ENCODE peak calls at places on chromosome 11, in eight cellular contexts. Y, Q, U, W, L, K, Z and F are unnamed samples.

GRCh38 chr11:77200351-77200750 is 72.3 kb downstream of the MYO7A start:
- DNase-seq in Y (no peak), Q (no peak), U (no peak), W (peak; percentile 3), L (no peak), K (no peak), Z (no peak), F (no peak)

GRCh38 chr11:84719935-84720577 is 907.1 kb downstream of the DLG2 start:
- DNase-seq in Y (no peak), Q (no peak), U (no peak), W (no peak), L (no peak), K (no peak), Z (no peak), F (peak; percentile 71)

GRCh38 chr11:91248199-91248807 is 976.3 kb upstream of the FAT3 start:
- DNase-seq in Y (peak; percentile 62), Q (no peak), U (peak; percentile 29), W (no peak), L (no peak), K (no peak), Z (peak; percentile 6), F (no peak)

GRCh38 chr11:18590573-18590972 is 2.0 kb upstream of the UEVLD start:
- DNase-seq in Y (no peak), Q (no peak), U (no peak), W (no peak), L (no peak), K (no peak), Z (no peak), F (no peak)

GRCh38 chr11:2387266-2387982 is 10.3 kb downstream of the CD81 start:
- DNase-seq in Y (peak; percentile 58), Q (peak; percentile 27), U (no peak), W (no peak), L (no peak), K (no peak), Z (no peak), F (peak; percentile 62)

GRCh38 chr11:105767945-105768344 is 158.1 kb downstream of the GRIA4 start:
- DNase-seq in Y (no peak), Q (no peak), U (no peak), W (no peak), L (no peak), K (no peak), Z (no peak), F (no peak)

GRCh38 chr11:86978756-86979608 is 23.8 kb upstream of the FZD4 start:
- DNase-seq in Y (peak; percentile 61), Q (no peak), U (peak; percentile 36), W (no peak), L (no peak), K (peak; percentile 35), Z (no peak), F (no peak)

GRCh38 chr11:16511109-16511806 is 154.9 kb upstream of the SOX6 start:
- DNase-seq in Y (peak; percentile 77), Q (no peak), U (peak; percentile 88), W (no peak), L (no peak), K (peak; percentile 7), Z (peak; percentile 14), F (no peak)

GRCh38 chr11:12668166-12668565 is 6.1 kb upstream of the TEAD1 start:
- DNase-seq in Y (no peak), Q (no peak), U (peak; percentile 6), W (no peak), L (no peak), K (no peak), Z (no peak), F (no peak)

GRCh38 chr11:75582935-75583709 is 21.1 kb downstream of the SERPINH1 start:
- DNase-seq in Y (peak; percentile 69), Q (peak; percentile 23), U (no peak), W (peak; percentile 75), L (peak; percentile 74), K (no peak), Z (peak; percentile 28), F (peak; percentile 92)

GRCh38 chr11:1472180-1473005 is 14.2 kb downstream of the MOB2 start:
- DNase-seq in Y (no peak), Q (no peak), U (peak; percentile 14), W (no peak), L (no peak), K (no peak), Z (no peak), F (no peak)

GRCh38 chr11:6850526-6850925 is 5.0 kb downstream of the OR10A5 start:
- DNase-seq in Y (no peak), Q (no peak), U (no peak), W (no peak), L (no peak), K (no peak), Z (no peak), F (no peak)